ENCODE peak calls at places on chromosomes 3 and 15, in eight cellular contexts. One of them, this sample, is unnamed.

GRCh38 chr3:136263251-136263650 is 13.1 kb downstream of the PCCB start:
- DNase-seq in neural progenitor cell: no peak
- DNase-seq in testis: no peak
- DNase-seq in body of pancreas: no peak
- DNase-seq in A549: no peak
- DNase-seq in AG04450: no peak
- DNase-seq in heart left ventricle: no peak
- DNase-seq in mammary epithelial cell: no peak
- DNase-seq in this sample: no peak

GRCh38 chr3:48826451-48826850 is 21.2 kb downstream of the PRKAR2A start:
- DNase-seq in mammary epithelial cell: no peak
- DNase-seq in AG04450: peak; percentile 69
- DNase-seq in testis: no peak
- DNase-seq in neural progenitor cell: no peak
- DNase-seq in body of pancreas: no peak
- DNase-seq in A549: no peak
- DNase-seq in heart left ventricle: no peak
- DNase-seq in this sample: peak; percentile 91

GRCh38 chr3:182500294-182500693 is 293.0 kb upstream of the ATP11B start:
- DNase-seq in testis: no peak
- DNase-seq in neural progenitor cell: peak; percentile 95
- DNase-seq in mammary epithelial cell: no peak
- DNase-seq in A549: no peak
- DNase-seq in AG04450: no peak
- DNase-seq in heart left ventricle: no peak
- DNase-seq in body of pancreas: no peak
- DNase-seq in this sample: no peak

GRCh38 chr3:41683666-41684350 is 278.1 kb downstream of the ULK4 start:
- DNase-seq in mammary epithelial cell: peak; percentile 63
- DNase-seq in A549: peak; percentile 69
- DNase-seq in body of pancreas: no peak
- DNase-seq in AG04450: no peak
- DNase-seq in neural progenitor cell: no peak
- DNase-seq in heart left ventricle: no peak
- DNase-seq in testis: no peak
- DNase-seq in this sample: no peak

GRCh38 chr3:9233101-9233500 is 16.3 kb downstream of the SRGAP3 start:
- DNase-seq in heart left ventricle: no peak
- DNase-seq in AG04450: no peak
- DNase-seq in A549: no peak
- DNase-seq in testis: no peak
- DNase-seq in neural progenitor cell: no peak
- DNase-seq in body of pancreas: no peak
- DNase-seq in mammary epithelial cell: no peak
- DNase-seq in this sample: no peak

GRCh38 chr15:60541784-60542617 is 63.1 kb upstream of the ICE2 start:
- DNase-seq in testis: no peak
- DNase-seq in body of pancreas: no peak
- DNase-seq in A549: no peak
- DNase-seq in heart left ventricle: no peak
- DNase-seq in neural progenitor cell: no peak
- DNase-seq in AG04450: no peak
- DNase-seq in mammary epithelial cell: no peak
- DNase-seq in this sample: no peak

GRCh38 chr15:90709278-90709677 is 7.9 kb upstream of the BLM start:
- DNase-seq in heart left ventricle: no peak
- DNase-seq in testis: no peak
- DNase-seq in AG04450: no peak
- DNase-seq in A549: no peak
- DNase-seq in neural progenitor cell: no peak
- DNase-seq in mammary epithelial cell: no peak
- DNase-seq in body of pancreas: no peak
- DNase-seq in this sample: no peak

GRCh38 chr3:63625161-63625560 is 27.3 kb upstream of the SNTN start:
- DNase-seq in body of pancreas: no peak
- DNase-seq in testis: no peak
- DNase-seq in AG04450: peak; percentile 63
- DNase-seq in A549: no peak
- DNase-seq in mammary epithelial cell: peak; percentile 86
- DNase-seq in neural progenitor cell: no peak
- DNase-seq in heart left ventricle: no peak
- DNase-seq in this sample: peak; percentile 74

GRCh38 chr3:99789322-99789721 is 28.3 kb upstream of the CMSS1 start:
- DNase-seq in AG04450: peak; percentile 16
- DNase-seq in A549: peak; percentile 47
- DNase-seq in neural progenitor cell: peak; percentile 57
- DNase-seq in mammary epithelial cell: peak; percentile 44
- DNase-seq in body of pancreas: peak; percentile 36
- DNase-seq in heart left ventricle: peak; percentile 15
- DNase-seq in testis: peak; percentile 59
- DNase-seq in this sample: peak; percentile 53

GRCh38 chr15:68304611-68305337 is 27.2 kb downstream of the FEM1B start:
- DNase-seq in heart left ventricle: no peak
- DNase-seq in body of pancreas: no peak
- DNase-seq in testis: peak; percentile 16
- DNase-seq in neural progenitor cell: peak; percentile 52
- DNase-seq in A549: no peak
- DNase-seq in mammary epithelial cell: peak; percentile 87
- DNase-seq in AG04450: no peak
- DNase-seq in this sample: no peak

GRCh38 chr3:17491601-17492000 is 250.8 kb downstream of the TBC1D5 start:
- DNase-seq in mammary epithelial cell: peak; percentile 78
- DNase-seq in body of pancreas: no peak
- DNase-seq in testis: no peak
- DNase-seq in heart left ventricle: no peak
- DNase-seq in neural progenitor cell: no peak
- DNase-seq in A549: no peak
- DNase-seq in AG04450: peak; percentile 24
- DNase-seq in this sample: peak; percentile 63

GRCh38 chr15:82047493-82048446 is 2.0 kb upstream of the MEX3B start:
- DNase-seq in A549: no peak
- DNase-seq in body of pancreas: peak; percentile 8
- DNase-seq in heart left ventricle: peak; percentile 13
- DNase-seq in AG04450: no peak
- DNase-seq in neural progenitor cell: peak; percentile 15
- DNase-seq in testis: peak; percentile 60
- DNase-seq in mammary epithelial cell: peak; percentile 30
- DNase-seq in this sample: peak; percentile 9

GRCh38 chr3:59121346-59122144 is 71.7 kb upstream of the CFAP20DC start:
- DNase-seq in testis: no peak
- DNase-seq in body of pancreas: no peak
- DNase-seq in heart left ventricle: no peak
- DNase-seq in mammary epithelial cell: no peak
- DNase-seq in A549: no peak
- DNase-seq in AG04450: no peak
- DNase-seq in neural progenitor cell: no peak
- DNase-seq in this sample: no peak

GRCh38 chr3:59116138-59116537 is 66.3 kb upstream of the CFAP20DC start:
- DNase-seq in testis: no peak
- DNase-seq in mammary epithelial cell: no peak
- DNase-seq in neural progenitor cell: no peak
- DNase-seq in AG04450: no peak
- DNase-seq in A549: no peak
- DNase-seq in body of pancreas: no peak
- DNase-seq in heart left ventricle: no peak
- DNase-seq in this sample: no peak

GRCh38 chr3:59118928-59119327 is 69.1 kb upstream of the CFAP20DC start:
- DNase-seq in heart left ventricle: no peak
- DNase-seq in testis: no peak
- DNase-seq in body of pancreas: no peak
- DNase-seq in neural progenitor cell: no peak
- DNase-seq in A549: no peak
- DNase-seq in AG04450: no peak
- DNase-seq in mammary epithelial cell: no peak
- DNase-seq in this sample: no peak

GRCh38 chr3:59117378-59117777 is 67.6 kb upstream of the CFAP20DC start:
- DNase-seq in A549: no peak
- DNase-seq in body of pancreas: no peak
- DNase-seq in AG04450: no peak
- DNase-seq in testis: no peak
- DNase-seq in mammary epithelial cell: no peak
- DNase-seq in heart left ventricle: no peak
- DNase-seq in neural progenitor cell: no peak
- DNase-seq in this sample: no peak

GRCh38 chr3:59115355-59116136 is 65.7 kb upstream of the CFAP20DC start:
- DNase-seq in body of pancreas: no peak
- DNase-seq in AG04450: no peak
- DNase-seq in A549: no peak
- DNase-seq in mammary epithelial cell: peak; percentile 38
- DNase-seq in testis: no peak
- DNase-seq in neural progenitor cell: no peak
- DNase-seq in heart left ventricle: no peak
- DNase-seq in this sample: no peak
- TF ChIP-seq CTCF in body of pancreas: no peak
- TF ChIP-seq CTCF in AG04450: no peak
- TF ChIP-seq CTCF in A549: no peak
- TF ChIP-seq CTCF in mammary epithelial cell: no peak
- TF ChIP-seq CTCF in testis: no peak
- TF ChIP-seq CTCF in neural progenitor cell: no peak
- TF ChIP-seq CTCF in heart left ventricle: no peak
- TF ChIP-seq CTCF in this sample: no peak

GRCh38 chr3:85210540-85210939 is 251.8 kb downstream of the CADM2 start:
- DNase-seq in testis: no peak
- DNase-seq in body of pancreas: no peak
- DNase-seq in mammary epithelial cell: no peak
- DNase-seq in neural progenitor cell: no peak
- DNase-seq in heart left ventricle: no peak
- DNase-seq in AG04450: no peak
- DNase-seq in A549: no peak
- DNase-seq in this sample: no peak

GRCh38 chr3:85208650-85209049 is 249.9 kb downstream of the CADM2 start:
- DNase-seq in heart left ventricle: no peak
- DNase-seq in mammary epithelial cell: no peak
- DNase-seq in neural progenitor cell: no peak
- DNase-seq in AG04450: no peak
- DNase-seq in testis: no peak
- DNase-seq in body of pancreas: no peak
- DNase-seq in A549: no peak
- DNase-seq in this sample: no peak
- H3K4me3 ChIP-seq in heart left ventricle: no peak overlapping the region
- H3K4me3 ChIP-seq in mammary epithelial cell: no peak overlapping the region
- H3K4me3 ChIP-seq in neural progenitor cell: no peak overlapping the region
- H3K4me3 ChIP-seq in AG04450: no peak overlapping the region
- H3K4me3 ChIP-seq in testis: no peak overlapping the region
- H3K4me3 ChIP-seq in body of pancreas: no peak overlapping the region
- H3K4me3 ChIP-seq in A549: no peak overlapping the region
- H3K4me3 ChIP-seq in this sample: no peak overlapping the region

GRCh38 chr3:179046497-179047353 is 24.9 kb downstream of the ZMAT3 start:
- DNase-seq in heart left ventricle: no peak
- DNase-seq in AG04450: no peak
- DNase-seq in neural progenitor cell: no peak
- DNase-seq in body of pancreas: no peak
- DNase-seq in A549: no peak
- DNase-seq in mammary epithelial cell: no peak
- DNase-seq in testis: no peak
- DNase-seq in this sample: no peak
- TF ChIP-seq CTCF in heart left ventricle: no peak
- TF ChIP-seq CTCF in AG04450: peak; percentile 20
- TF ChIP-seq CTCF in neural progenitor cell: no peak
- TF ChIP-seq CTCF in body of pancreas: no peak
- TF ChIP-seq CTCF in A549: no peak
- TF ChIP-seq CTCF in mammary epithelial cell: no peak
- TF ChIP-seq CTCF in testis: no peak
- TF ChIP-seq CTCF in this sample: peak; percentile 33

DNA sequence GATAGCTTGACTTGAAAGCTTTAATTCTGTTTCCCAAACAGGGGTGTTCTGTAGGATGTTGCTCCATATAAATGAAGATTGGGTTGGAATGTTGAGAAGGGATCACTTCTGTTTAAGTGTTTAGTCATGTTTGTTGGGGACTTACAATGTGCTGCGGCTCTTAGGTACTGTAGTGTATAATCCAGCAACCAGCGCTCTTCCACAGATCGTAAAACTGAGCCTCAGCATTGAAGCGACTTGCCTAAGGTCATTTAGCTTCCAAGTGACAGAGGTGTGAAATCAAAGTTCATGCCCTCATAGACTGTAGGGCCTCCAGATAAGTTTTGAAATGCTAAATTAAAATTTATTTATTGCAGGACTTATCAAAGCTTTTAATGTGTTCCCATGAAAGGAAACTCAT is 1.8 kb downstream of the MKRN2 start:
- DNase-seq in AG04450: no peak
- DNase-seq in heart left ventricle: no peak
- DNase-seq in testis: no peak
- DNase-seq in A549: no peak
- DNase-seq in mammary epithelial cell: no peak
- DNase-seq in neural progenitor cell: no peak
- DNase-seq in body of pancreas: no peak
- DNase-seq in this sample: no peak
- H3K4me3 ChIP-seq in AG04450: peak overlapping the region; percentile 81
- H3K4me3 ChIP-seq in heart left ventricle: no peak overlapping the region
- H3K4me3 ChIP-seq in testis: no peak overlapping the region
- H3K4me3 ChIP-seq in A549: no peak overlapping the region
- H3K4me3 ChIP-seq in mammary epithelial cell: peak overlapping the region; percentile 95
- H3K4me3 ChIP-seq in neural progenitor cell: peak overlapping the region; percentile 70
- H3K4me3 ChIP-seq in body of pancreas: no peak overlapping the region
- H3K4me3 ChIP-seq in this sample: no peak overlapping the region

DNA sequence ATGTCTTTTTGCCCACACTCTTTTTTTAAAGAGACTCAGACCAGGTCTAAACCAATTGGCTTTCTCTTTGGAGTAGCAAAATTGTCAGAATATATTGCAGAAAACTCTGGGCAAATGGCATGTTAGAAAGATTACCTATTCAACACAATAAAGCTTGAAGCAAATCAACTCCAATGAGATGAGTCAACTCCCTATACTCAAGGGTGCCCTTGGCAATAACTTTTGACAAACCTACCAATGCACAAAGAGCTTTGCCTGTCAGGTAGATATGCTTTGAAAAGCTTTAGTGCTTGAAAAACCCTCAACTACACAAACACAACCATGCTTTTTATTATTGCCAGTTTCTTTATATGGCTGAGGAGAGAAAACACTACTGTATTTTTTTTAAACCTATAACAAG is 137.7 kb upstream of the GRM7 start:
- DNase-seq in testis: no peak
- DNase-seq in neural progenitor cell: no peak
- DNase-seq in mammary epithelial cell: no peak
- DNase-seq in heart left ventricle: no peak
- DNase-seq in AG04450: no peak
- DNase-seq in A549: no peak
- DNase-seq in body of pancreas: no peak
- DNase-seq in this sample: no peak
- TF ChIP-seq CTCF in testis: no peak
- TF ChIP-seq CTCF in neural progenitor cell: no peak
- TF ChIP-seq CTCF in mammary epithelial cell: no peak
- TF ChIP-seq CTCF in heart left ventricle: no peak
- TF ChIP-seq CTCF in AG04450: no peak
- TF ChIP-seq CTCF in A549: no peak
- TF ChIP-seq CTCF in body of pancreas: no peak
- TF ChIP-seq CTCF in this sample: no peak

DNA sequence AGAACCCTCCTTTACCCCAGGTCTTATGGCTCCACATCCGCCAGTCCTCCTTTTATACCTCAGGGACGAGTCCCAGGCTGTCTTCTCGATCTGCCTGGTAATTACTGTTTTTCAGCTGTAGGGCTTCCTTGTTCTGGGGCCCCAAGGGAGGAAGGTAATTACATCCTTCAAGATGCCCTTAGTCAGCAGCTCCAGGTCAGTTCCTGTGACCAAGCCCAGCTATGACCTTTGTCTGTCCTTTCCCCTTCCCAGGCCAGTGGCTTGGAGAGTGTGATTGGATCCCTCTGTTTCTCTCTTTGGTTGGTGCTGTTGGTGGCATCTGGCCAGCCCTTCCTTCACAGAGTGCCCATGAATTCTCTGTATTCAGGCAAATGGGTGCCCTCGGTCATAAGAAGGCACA is 92.6 kb downstream of the AAGAB start:
- DNase-seq in heart left ventricle: no peak
- DNase-seq in body of pancreas: no peak
- DNase-seq in AG04450: no peak
- DNase-seq in neural progenitor cell: no peak
- DNase-seq in A549: no peak
- DNase-seq in mammary epithelial cell: no peak
- DNase-seq in testis: no peak
- DNase-seq in this sample: no peak
- H3K4me3 ChIP-seq in heart left ventricle: no peak overlapping the region
- H3K4me3 ChIP-seq in body of pancreas: no peak overlapping the region
- H3K4me3 ChIP-seq in AG04450: no peak overlapping the region
- H3K4me3 ChIP-seq in neural progenitor cell: no peak overlapping the region
- H3K4me3 ChIP-seq in A549: no peak overlapping the region
- H3K4me3 ChIP-seq in mammary epithelial cell: no peak overlapping the region
- H3K4me3 ChIP-seq in testis: no peak overlapping the region
- H3K4me3 ChIP-seq in this sample: no peak overlapping the region